ENCODE peak calls at places on chromosomes 3 and 15, in four cellular contexts. A, F, J and U are unnamed samples.

GRCh38 chr3:151230644-151231043 is 27.6 kb upstream of the GPR171 start:
- DNase-seq in F (no peak), A (no peak), J (no peak), U (no peak)

GRCh38 chr3:134801204-134801958 is 6.3 kb downstream of the EPHB1 start:
- DNase-seq in A (no peak), J (no peak), F (no peak), U (no peak)

GRCh38 chr3:35724106-35724505 is 84.8 kb downstream of the ARPP21 start:
- DNase-seq in F (no peak), A (no peak), J (no peak), U (no peak)

GRCh38 chr3:99522147-99522546 is 116.2 kb upstream of the COL8A1 start:
- DNase-seq in J (no peak), F (no peak), A (no peak), U (no peak)

GRCh38 chr3:23105048-23105447 is 98.1 kb upstream of the UBE2E2 start:
- DNase-seq in F (no peak), J (no peak), A (no peak), U (no peak)

GRCh38 chr3:143307613-143308183 is 188.1 kb downstream of the CHST2 start:
- DNase-seq in J (no peak), F (no peak), A (no peak), U (no peak)

GRCh38 chr3:136694321-136694720 is 57.9 kb downstream of the STAG1 start:
- DNase-seq in F (no peak), A (no peak), J (no peak), U (no peak)

GRCh38 chr3:124246366-124246765 is 254.4 kb upstream of the ROPN1 start:
- DNase-seq in F (no peak), J (no peak), A (no peak), U (no peak)

GRCh38 chr3:30894521-30895289 is at the start of gene GADL1:
- DNase-seq in A (no peak), F (peak; percentile 22), J (peak; percentile 37), U (peak; percentile 62)

GRCh38 chr3:25246921-25247320 is 181.1 kb upstream of the RARB start:
- DNase-seq in A (no peak), J (no peak), F (no peak), U (no peak)

GRCh38 chr15:93228546-93228945 is 139.5 kb upstream of the RGMA start:
- DNase-seq in A (no peak), F (no peak), J (no peak), U (no peak)

GRCh38 chr3:170716172-170716800 is 130.4 kb upstream of the SLC7A14 start:
- DNase-seq in J (no peak), A (no peak), F (no peak), U (no peak)

GRCh38 chr3:133620066-133620784 is 41.5 kb downstream of the TOPBP1 start:
- DNase-seq in A (no peak), F (no peak), J (no peak), U (no peak)

GRCh38 chr3:133662256-133662773 is 574 bp upstream of the TOPBP1 start:
- DNase-seq in F (no peak), A (no peak), J (peak; percentile 41), U (no peak)

GRCh38 chr3:109939817-109940216 is 602.5 kb upstream of the DPPA4 start:
- DNase-seq in F (no peak), J (no peak), A (no peak), U (no peak)

GRCh38 chr3:79187441-79187840 is 580.4 kb downstream of the ROBO1 start:
- DNase-seq in F (no peak), J (no peak), A (no peak), U (no peak)

GRCh38 chr15:97561529-97561928 is 399.0 kb upstream of the ARRDC4 start:
- DNase-seq in J (no peak), F (no peak), A (no peak), U (no peak)

GRCh38 chr3:142436936-142437585 is 10.8 kb downstream of the XRN1 start:
- DNase-seq in J (no peak), F (no peak), A (no peak), U (no peak)

GRCh38 chr3:189863031-189863430 is 231.8 kb downstream of the TP63 start:
- DNase-seq in A (no peak), F (no peak), J (no peak), U (no peak)

GRCh38 chr15:79994651-79995050 is 23.7 kb upstream of the BCL2A1 start:
- DNase-seq in A (no peak), F (no peak), J (no peak), U (peak; percentile 22)

GRCh38 chr3:140664111-140664510 is 13.8 kb upstream of the TRIM42 start:
- DNase-seq in A (no peak), J (no peak), F (no peak), U (no peak)

GRCh38 chr15:98952381-98952803 is 55.2 kb downstream of the PGPEP1L start:
- DNase-seq in A (no peak), F (no peak), J (no peak), U (no peak)

GRCh38 chr3:8571256-8571655 is 69.6 kb downstream of the LMCD1 start:
- DNase-seq in J (no peak), F (no peak), A (no peak), U (no peak)

GRCh38 chr3:43246956-43247355 is 39.4 kb upstream of the SNRK start:
- DNase-seq in F (no peak), J (no peak), A (no peak), U (no peak)

GRCh38 chr3:4797201-4797600 is 182.0 kb upstream of the BHLHE40 start:
- DNase-seq in F (no peak), A (no peak), J (no peak), U (no peak)

GRCh38 chr3:42711491-42712343 is 9.1 kb upstream of the HHATL start:
- DNase-seq in J (no peak), A (no peak), F (no peak), U (peak; percentile 33)

GRCh38 chr15:74193305-74193718 is 9.3 kb downstream of the STRA6 start:
- DNase-seq in A (no peak), J (no peak), F (no peak), U (no peak)

GRCh38 chr3:63818282-63819150 is 583 bp upstream of the C3orf49 start:
- DNase-seq in J (peak; percentile 62), A (peak; percentile 67), F (peak; percentile 77), U (peak; percentile 76)

GRCh38 chr3:190182418-190183043 is 61.8 kb upstream of the P3H2 start:
- DNase-seq in A (no peak), J (no peak), F (no peak), U (no peak)

GRCh38 chr3:71989165-71989564 is 204.2 kb upstream of the PROK2 start:
- DNase-seq in J (no peak), F (no peak), A (no peak), U (no peak)

GRCh38 chr3:66450389-66451022 is 50.3 kb downstream of the LRIG1 start:
- DNase-seq in F (no peak), J (no peak), A (no peak), U (no peak)

GRCh38 chr3:159775372-159775961 is 213.2 kb upstream of the IL12A start:
- DNase-seq in A (no peak), F (no peak), J (no peak), U (no peak)

GRCh38 chr3:145266368-145266767 is 894.6 kb downstream of the PLOD2 start:
- DNase-seq in F (no peak), A (no peak), J (no peak), U (no peak)

GRCh38 chr3:194196876-194197275 is 60.9 kb downstream of the HES1 start:
- DNase-seq in F (no peak), J (no peak), A (no peak), U (no peak)